ENCODE peak calls at places on chromosomes 13 and 19, in six cellular contexts. K, Q, C, A, Y and U are unnamed samples.

GRCh38 chr19:8412783-8413592 is at the start of gene MARCHF2:
- DNase-seq in K (peak; percentile 97), C (peak; percentile 91), Q (peak; percentile 95), Y (peak; percentile 90), A (peak; percentile 96), U (peak; percentile 98)

GRCh38 chr13:113122571-113123225 is at the start of gene F10:
- DNase-seq in Q (peak; percentile 53), K (peak; percentile 48), A (peak; percentile 85), Y (no peak), C (no peak), U (peak; percentile 79)

GRCh38 chr19:33344210-33344609 is 29.3 kb upstream of the CEBPG start:
- DNase-seq in Y (no peak), A (peak; percentile 22), Q (no peak), K (no peak), C (no peak), U (no peak)

GRCh38 chr19:13169769-13170168 is 19.6 kb downstream of the IER2 start:
- DNase-seq in Y (no peak), C (no peak), Q (peak; percentile 78), K (no peak), A (peak; percentile 90), U (peak; percentile 70)

GRCh38 chr13:113207890-113208423 is 512 bp downstream of the PCID2 start:
- DNase-seq in Y (peak; percentile 17), A (peak; percentile 71), C (no peak), Q (no peak), K (peak; percentile 66), U (peak; percentile 72)

GRCh38 chr13:24032674-24033073 is 127.8 kb upstream of the SPATA13 start:
- DNase-seq in Q (no peak), A (peak; percentile 48), C (no peak), K (no peak), Y (no peak), U (no peak)

GRCh38 chr19:43620061-43621001 is 902 bp upstream of the ZNF428 start:
- DNase-seq in Y (no peak), C (no peak), A (no peak), K (peak; percentile 89), Q (no peak), U (no peak)

GRCh38 chr13:52852444-52852843 is 4.0 kb upstream of the PCDH8 start:
- DNase-seq in C (no peak), Y (peak; percentile 93), K (no peak), Q (no peak), A (no peak), U (no peak)

GRCh38 chr19:56538254-56538760 is 441 bp upstream of the ZFP28 start:
- DNase-seq in Y (peak; percentile 90), K (peak; percentile 92), Q (peak; percentile 89), A (peak; percentile 90), C (peak; percentile 85), U (peak; percentile 92)

GRCh38 chr19:48830965-48831364 is 5.3 kb downstream of the HSD17B14 start:
- DNase-seq in A (no peak), C (no peak), K (no peak), Y (no peak), Q (no peak), U (no peak)